ENCODE peak calls at places on chromosomes 7 and 10, in eight cellular contexts. One of them, this sample, is unnamed.

GRCh38 chr7:55397617-55398016 is 32.5 kb downstream of the LANCL2 start:
- DNase-seq in transverse colon: no peak
- DNase-seq in mesendoderm: no peak
- DNase-seq in adrenal gland: no peak
- DNase-seq in brain microvascular endothelial cell: no peak
- DNase-seq in cardiac muscle cell: no peak
- DNase-seq in right lobe of liver: no peak
- DNase-seq in ascending aorta: no peak
- DNase-seq in this sample: no peak

GRCh38 chr10:89782470-89782869 is 81.1 kb downstream of the KIF20B start:
- DNase-seq in transverse colon: no peak
- DNase-seq in mesendoderm: no peak
- DNase-seq in adrenal gland: no peak
- DNase-seq in brain microvascular endothelial cell: no peak
- DNase-seq in cardiac muscle cell: no peak
- DNase-seq in right lobe of liver: no peak
- DNase-seq in ascending aorta: no peak
- DNase-seq in this sample: no peak

GRCh38 chr10:84177541-84178386 is 4.2 kb downstream of the GPR15LG start:
- DNase-seq in transverse colon: no peak
- DNase-seq in mesendoderm: no peak
- DNase-seq in adrenal gland: peak
- DNase-seq in brain microvascular endothelial cell: no peak
- DNase-seq in cardiac muscle cell: no peak
- DNase-seq in right lobe of liver: no peak
- DNase-seq in ascending aorta: no peak
- DNase-seq in this sample: peak

GRCh38 chr10:131726460-131726861 is 174.3 kb upstream of the PPP2R2D start:
- DNase-seq in transverse colon: no peak
- DNase-seq in mesendoderm: peak
- DNase-seq in adrenal gland: peak
- DNase-seq in brain microvascular endothelial cell: no peak
- DNase-seq in cardiac muscle cell: peak
- DNase-seq in right lobe of liver: no peak
- DNase-seq in ascending aorta: peak
- DNase-seq in this sample: no peak

GRCh38 chr10:132142396-132143161 is 44.2 kb upstream of the DPYSL4 start:
- DNase-seq in transverse colon: peak
- DNase-seq in mesendoderm: peak
- DNase-seq in adrenal gland: peak
- DNase-seq in brain microvascular endothelial cell: no peak
- DNase-seq in cardiac muscle cell: peak
- DNase-seq in right lobe of liver: peak
- DNase-seq in ascending aorta: no peak
- DNase-seq in this sample: peak

GRCh38 chr7:7554021-7554432 is 12.7 kb upstream of the MIOS start:
- DNase-seq in transverse colon: no peak
- DNase-seq in mesendoderm: no peak
- DNase-seq in adrenal gland: no peak
- DNase-seq in brain microvascular endothelial cell: peak
- DNase-seq in cardiac muscle cell: no peak
- DNase-seq in right lobe of liver: no peak
- DNase-seq in ascending aorta: no peak
- DNase-seq in this sample: no peak

GRCh38 chr7:97187067-97187466 is 69.6 kb downstream of the SDHAF3 start:
- DNase-seq in transverse colon: no peak
- DNase-seq in mesendoderm: no peak
- DNase-seq in adrenal gland: no peak
- DNase-seq in brain microvascular endothelial cell: peak
- DNase-seq in cardiac muscle cell: no peak
- DNase-seq in right lobe of liver: no peak
- DNase-seq in ascending aorta: no peak
- DNase-seq in this sample: no peak

GRCh38 chr7:46695045-46695708 is 774.1 kb upstream of the IGFBP3 start:
- DNase-seq in transverse colon: no peak
- DNase-seq in mesendoderm: peak
- DNase-seq in adrenal gland: no peak
- DNase-seq in brain microvascular endothelial cell: no peak
- DNase-seq in cardiac muscle cell: no peak
- DNase-seq in right lobe of liver: peak
- DNase-seq in ascending aorta: no peak
- DNase-seq in this sample: no peak

GRCh38 chr7:143248781-143249354 is 14.4 kb upstream of the GSTK1 start:
- DNase-seq in transverse colon: peak
- DNase-seq in mesendoderm: no peak
- DNase-seq in adrenal gland: no peak
- DNase-seq in brain microvascular endothelial cell: no peak
- DNase-seq in cardiac muscle cell: no peak
- DNase-seq in right lobe of liver: peak
- DNase-seq in ascending aorta: no peak
- DNase-seq in this sample: no peak

GRCh38 chr7:44466300-44467216 is 23.9 kb downstream of the NUDCD3 start:
- DNase-seq in transverse colon: no peak
- DNase-seq in mesendoderm: no peak
- DNase-seq in adrenal gland: no peak
- DNase-seq in brain microvascular endothelial cell: peak
- DNase-seq in cardiac muscle cell: no peak
- DNase-seq in right lobe of liver: no peak
- DNase-seq in ascending aorta: no peak
- DNase-seq in this sample: no peak

GRCh38 chr7:30029696-30030095 is 1.5 kb downstream of the PLEKHA8 start:
- DNase-seq in transverse colon: no peak
- DNase-seq in mesendoderm: no peak
- DNase-seq in adrenal gland: no peak
- DNase-seq in brain microvascular endothelial cell: no peak
- DNase-seq in cardiac muscle cell: no peak
- DNase-seq in right lobe of liver: no peak
- DNase-seq in ascending aorta: no peak
- DNase-seq in this sample: peak

GRCh38 chr7:108660465-108660864 is 90.8 kb downstream of the DNAJB9 start:
- DNase-seq in transverse colon: no peak
- DNase-seq in mesendoderm: peak
- DNase-seq in adrenal gland: no peak
- DNase-seq in brain microvascular endothelial cell: peak
- DNase-seq in cardiac muscle cell: no peak
- DNase-seq in right lobe of liver: no peak
- DNase-seq in ascending aorta: no peak
- DNase-seq in this sample: no peak

GRCh38 chr7:54967384-54967783 is 51.4 kb upstream of the EGFR start:
- DNase-seq in transverse colon: no peak
- DNase-seq in mesendoderm: peak
- DNase-seq in adrenal gland: no peak
- DNase-seq in brain microvascular endothelial cell: no peak
- DNase-seq in cardiac muscle cell: no peak
- DNase-seq in right lobe of liver: no peak
- DNase-seq in ascending aorta: no peak
- DNase-seq in this sample: no peak

GRCh38 chr7:36034020-36034419 is 119.0 kb upstream of the EEPD1 start:
- DNase-seq in transverse colon: no peak
- DNase-seq in mesendoderm: peak
- DNase-seq in adrenal gland: no peak
- DNase-seq in brain microvascular endothelial cell: no peak
- DNase-seq in cardiac muscle cell: no peak
- DNase-seq in right lobe of liver: no peak
- DNase-seq in ascending aorta: no peak
- DNase-seq in this sample: no peak

GRCh38 chr7:99562832-99563231 is 4.4 kb downstream of the ZNF655 start:
- DNase-seq in transverse colon: peak
- DNase-seq in mesendoderm: peak
- DNase-seq in adrenal gland: no peak
- DNase-seq in brain microvascular endothelial cell: peak
- DNase-seq in cardiac muscle cell: no peak
- DNase-seq in right lobe of liver: no peak
- DNase-seq in ascending aorta: no peak
- DNase-seq in this sample: no peak

GRCh38 chr10:93368210-93368609 is 113.9 kb downstream of the MYOF start:
- DNase-seq in transverse colon: no peak
- DNase-seq in mesendoderm: no peak
- DNase-seq in adrenal gland: no peak
- DNase-seq in brain microvascular endothelial cell: no peak
- DNase-seq in cardiac muscle cell: no peak
- DNase-seq in right lobe of liver: no peak
- DNase-seq in ascending aorta: no peak
- DNase-seq in this sample: no peak

GRCh38 chr10:131728829-131729228 is 172.0 kb upstream of the PPP2R2D start:
- DNase-seq in transverse colon: no peak
- DNase-seq in mesendoderm: no peak
- DNase-seq in adrenal gland: peak
- DNase-seq in brain microvascular endothelial cell: no peak
- DNase-seq in cardiac muscle cell: no peak
- DNase-seq in right lobe of liver: no peak
- DNase-seq in ascending aorta: peak
- DNase-seq in this sample: no peak

GRCh38 chr10:34178756-34179155 is 636.3 kb downstream of the PARD3 start:
- DNase-seq in transverse colon: no peak
- DNase-seq in mesendoderm: peak
- DNase-seq in adrenal gland: no peak
- DNase-seq in brain microvascular endothelial cell: no peak
- DNase-seq in cardiac muscle cell: no peak
- DNase-seq in right lobe of liver: no peak
- DNase-seq in ascending aorta: no peak
- DNase-seq in this sample: no peak

DNA sequence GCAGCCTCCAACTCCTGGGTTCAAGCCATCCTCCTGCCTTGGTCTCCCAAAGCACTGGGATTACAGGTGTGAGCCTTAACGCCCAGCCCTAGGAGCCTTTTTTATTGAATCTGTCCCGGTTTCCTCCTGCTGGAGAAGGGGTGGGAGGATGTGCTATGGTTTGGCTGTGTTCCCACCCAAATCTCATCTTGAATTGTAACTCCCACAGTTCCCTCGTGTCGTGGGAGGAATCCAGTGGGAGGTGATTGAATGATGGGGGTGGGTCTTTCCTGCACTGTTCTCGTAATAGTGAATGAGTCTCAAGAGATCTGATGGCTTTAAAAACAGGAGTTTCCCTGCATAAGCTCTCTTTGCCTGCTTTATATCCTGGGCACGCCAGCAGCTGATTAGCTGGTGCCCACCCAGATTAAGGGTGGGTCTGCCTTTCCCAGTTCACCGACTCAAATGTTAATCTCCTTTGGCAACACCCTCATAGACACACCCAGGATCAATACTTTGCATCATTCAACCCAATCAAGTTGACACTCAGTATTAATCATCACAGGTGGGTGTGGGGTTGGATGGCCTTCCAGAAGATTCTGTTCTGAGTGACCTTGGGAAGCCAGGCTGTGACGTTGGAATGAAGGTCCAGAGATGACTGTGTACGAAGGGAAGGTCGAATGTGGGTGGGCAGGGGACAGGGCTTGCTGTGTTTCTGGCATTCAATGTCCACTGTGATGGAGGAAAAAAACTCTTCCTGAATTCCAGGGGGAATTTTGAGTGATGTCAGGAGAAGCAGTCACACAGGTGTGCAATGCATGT is 33.8 kb upstream of the CUX1 start:
- DNase-seq in transverse colon: no peak
- DNase-seq in mesendoderm: no peak
- DNase-seq in adrenal gland: no peak
- DNase-seq in brain microvascular endothelial cell: no peak
- DNase-seq in cardiac muscle cell: peak
- DNase-seq in right lobe of liver: peak
- DNase-seq in ascending aorta: no peak
- DNase-seq in this sample: no peak
- H3K4me3 ChIP-seq in transverse colon: no peak
- H3K4me3 ChIP-seq in mesendoderm: no peak
- H3K4me3 ChIP-seq in adrenal gland: no peak
- H3K4me3 ChIP-seq in brain microvascular endothelial cell: no peak
- H3K4me3 ChIP-seq in cardiac muscle cell: no peak
- H3K4me3 ChIP-seq in right lobe of liver: no peak
- H3K4me3 ChIP-seq in ascending aorta: no peak
- H3K4me3 ChIP-seq in this sample: no peak

GRCh38 chr7:37921876-37922275 is 1.4 kb downstream of the EPDR1 start:
- DNase-seq in transverse colon: no peak
- DNase-seq in mesendoderm: no peak
- DNase-seq in adrenal gland: no peak
- DNase-seq in brain microvascular endothelial cell: no peak
- DNase-seq in cardiac muscle cell: no peak
- DNase-seq in right lobe of liver: no peak
- DNase-seq in ascending aorta: no peak
- DNase-seq in this sample: no peak
- H3K4me3 ChIP-seq in transverse colon: peak
- H3K4me3 ChIP-seq in mesendoderm: no peak
- H3K4me3 ChIP-seq in adrenal gland: peak
- H3K4me3 ChIP-seq in brain microvascular endothelial cell: no peak
- H3K4me3 ChIP-seq in cardiac muscle cell: peak
- H3K4me3 ChIP-seq in right lobe of liver: peak
- H3K4me3 ChIP-seq in ascending aorta: peak
- H3K4me3 ChIP-seq in this sample: no peak

GRCh38 chr10:119174109-119174508 is 4.5 kb downstream of the PRDX3 start:
- DNase-seq in transverse colon: no peak
- DNase-seq in mesendoderm: peak
- DNase-seq in adrenal gland: no peak
- DNase-seq in brain microvascular endothelial cell: no peak
- DNase-seq in cardiac muscle cell: no peak
- DNase-seq in right lobe of liver: no peak
- DNase-seq in ascending aorta: no peak
- DNase-seq in this sample: no peak

GRCh38 chr10:119178371-119179119 is at the start of gene PRDX3:
- DNase-seq in transverse colon: peak
- DNase-seq in mesendoderm: peak
- DNase-seq in adrenal gland: peak
- DNase-seq in brain microvascular endothelial cell: peak
- DNase-seq in cardiac muscle cell: peak
- DNase-seq in right lobe of liver: peak
- DNase-seq in ascending aorta: peak
- DNase-seq in this sample: peak

GRCh38 chr10:119177708-119178370 is 773 bp downstream of the PRDX3 start:
- DNase-seq in transverse colon: no peak
- DNase-seq in mesendoderm: no peak
- DNase-seq in adrenal gland: no peak
- DNase-seq in brain microvascular endothelial cell: peak
- DNase-seq in cardiac muscle cell: no peak
- DNase-seq in right lobe of liver: no peak
- DNase-seq in ascending aorta: peak
- DNase-seq in this sample: no peak

GRCh38 chr10:119176166-119176565 is 2.4 kb downstream of the PRDX3 start:
- DNase-seq in transverse colon: no peak
- DNase-seq in mesendoderm: no peak
- DNase-seq in adrenal gland: no peak
- DNase-seq in brain microvascular endothelial cell: no peak
- DNase-seq in cardiac muscle cell: no peak
- DNase-seq in right lobe of liver: no peak
- DNase-seq in ascending aorta: no peak
- DNase-seq in this sample: no peak
- H3K4me3 ChIP-seq in transverse colon: no peak
- H3K4me3 ChIP-seq in mesendoderm: no peak
- H3K4me3 ChIP-seq in adrenal gland: no peak
- H3K4me3 ChIP-seq in brain microvascular endothelial cell: no peak
- H3K4me3 ChIP-seq in cardiac muscle cell: no peak
- H3K4me3 ChIP-seq in right lobe of liver: no peak
- H3K4me3 ChIP-seq in ascending aorta: no peak
- H3K4me3 ChIP-seq in this sample: no peak

DNA sequence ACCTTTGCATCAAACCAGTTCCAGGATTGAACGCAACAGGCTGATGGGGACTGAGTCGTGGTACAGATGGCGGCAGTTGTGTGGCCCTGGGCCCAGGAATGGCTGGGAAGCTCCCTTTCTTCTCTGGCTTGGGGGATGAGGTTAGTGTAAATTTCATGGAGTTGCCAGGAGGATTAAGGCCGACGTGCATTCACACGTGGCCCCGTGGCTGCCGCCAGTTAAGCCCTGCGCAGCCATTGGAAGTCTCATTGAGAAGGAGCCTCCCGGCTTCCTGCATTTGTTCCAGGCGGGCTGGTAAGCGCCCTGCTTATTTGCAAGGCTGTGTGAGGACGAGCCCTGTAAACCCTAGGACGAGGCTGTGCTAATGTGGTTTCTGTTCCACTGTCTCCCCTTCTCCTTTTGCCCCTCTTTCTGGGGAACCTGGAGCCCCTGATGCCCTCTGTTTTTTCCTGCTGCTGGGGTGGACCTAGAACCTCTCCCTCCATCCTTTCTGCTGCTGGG is 174.7 kb upstream of the TNRC18 start:
- DNase-seq in transverse colon: no peak
- DNase-seq in mesendoderm: no peak
- DNase-seq in adrenal gland: no peak
- DNase-seq in brain microvascular endothelial cell: no peak
- DNase-seq in cardiac muscle cell: no peak
- DNase-seq in right lobe of liver: no peak
- DNase-seq in ascending aorta: no peak
- DNase-seq in this sample: no peak
- H3K4me3 ChIP-seq in transverse colon: no peak
- H3K4me3 ChIP-seq in mesendoderm: no peak
- H3K4me3 ChIP-seq in adrenal gland: no peak
- H3K4me3 ChIP-seq in brain microvascular endothelial cell: no peak
- H3K4me3 ChIP-seq in cardiac muscle cell: no peak
- H3K4me3 ChIP-seq in right lobe of liver: no peak
- H3K4me3 ChIP-seq in ascending aorta: no peak
- H3K4me3 ChIP-seq in this sample: no peak